ENCODE peak calls at places on chromosome 12, in eight cellular contexts. W, U, H, S, A, N, V and D are unnamed samples.

GRCh38 chr12:112185093-112185923 is 59.9 kb downstream of the TRAFD1 start:
- DNase-seq in W (no peak), U (no peak), H (no peak), N (no peak), S (peak), A (no peak), V (no peak), D (no peak)

GRCh38 chr12:561116-561705 is 101.5 kb downstream of the B4GALNT3 start:
- DNase-seq in W (no peak), H (no peak), V (no peak), U (no peak), S (no peak), N (no peak), A (no peak), D (no peak)

GRCh38 chr12:129404556-129404955 is 499.3 kb downstream of the TMEM132D start:
- DNase-seq in H (no peak), N (no peak), V (no peak), W (no peak), A (no peak), S (no peak), U (no peak), D (no peak)

GRCh38 chr12:56188786-56189335 is 422 bp downstream of the SMARCC2 start:
- DNase-seq in U (peak), H (peak), V (no peak), N (peak), S (no peak), W (no peak), A (no peak), D (no peak)

GRCh38 chr12:6919588-6919987 is 5.2 kb downstream of the ENO2 start:
- DNase-seq in V (no peak), N (no peak), U (no peak), S (no peak), W (no peak), H (peak), A (no peak), D (no peak)

GRCh38 chr12:11729008-11729407 is 79.5 kb downstream of the ETV6 start:
- DNase-seq in N (no peak), S (no peak), U (no peak), W (peak), V (no peak), A (no peak), H (no peak), D (no peak)

GRCh38 chr12:22252057-22252456 is 82.5 kb downstream of the ST8SIA1 start:
- DNase-seq in S (no peak), V (no peak), U (no peak), W (no peak), H (no peak), A (no peak), N (no peak), D (no peak)

GRCh38 chr12:113119980-113120669 is 15.4 kb downstream of the RASAL1 start:
- DNase-seq in V (peak), W (no peak), S (no peak), N (no peak), H (no peak), A (no peak), U (peak), D (no peak)

GRCh38 chr12:120496353-120497340 is 734 bp downstream of the DYNLL1 start:
- DNase-seq in H (peak), N (peak), V (peak), A (peak), S (peak), W (peak), U (peak), D (no peak)

GRCh38 chr12:13204428-13204827 is 7.9 kb downstream of the EMP1 start:
- DNase-seq in W (no peak), V (no peak), S (no peak), U (no peak), N (no peak), A (no peak), H (no peak), D (no peak)

GRCh38 chr12:49244161-49244560 is 20.7 kb upstream of the TUBA1C start:
- DNase-seq in V (no peak), N (no peak), A (no peak), U (no peak), W (no peak), S (no peak), H (no peak), D (no peak)

GRCh38 chr12:2930865-2931264 is 28.3 kb upstream of the TEAD4 start:
- DNase-seq in W (no peak), U (no peak), N (no peak), V (no peak), H (peak), S (no peak), A (no peak), D (no peak)

GRCh38 chr12:6542209-6543009 is 8.1 kb downstream of the GAPDH start:
- DNase-seq in W (peak), A (no peak), S (no peak), N (no peak), H (peak), V (no peak), U (no peak), D (no peak)

GRCh38 chr12:106519587-106519986 is 63.2 kb upstream of the RFX4 start:
- DNase-seq in W (no peak), S (no peak), N (no peak), V (no peak), A (peak), H (no peak), U (no peak), D (no peak)

GRCh38 chr12:64950899-64951298 is 126.5 kb downstream of the TBC1D30 start:
- DNase-seq in W (no peak), U (no peak), S (no peak), H (no peak), V (no peak), N (no peak), A (peak), D (no peak)

GRCh38 chr12:91954326-91954725 is 191.3 kb downstream of the BTG1 start:
- DNase-seq in W (peak), N (no peak), V (no peak), H (no peak), A (no peak), S (no peak), U (no peak), D (no peak)

GRCh38 chr12:1912580-1913376 is 5.7 kb downstream of the CACNA2D4 start:
- DNase-seq in H (no peak), S (peak), U (no peak), N (no peak), V (no peak), W (no peak), A (peak), D (no peak)

GRCh38 chr12:48185181-48185919 is 1.9 kb downstream of the CCDC184 start:
- DNase-seq in H (no peak), U (no peak), S (no peak), N (no peak), A (peak), V (no peak), W (no peak), D (no peak)

GRCh38 chr12:44947163-44947562 is 71.0 kb upstream of the NELL2 start:
- DNase-seq in H (no peak), S (no peak), N (no peak), U (no peak), W (no peak), V (no peak), A (no peak), D (no peak)

GRCh38 chr12:20426191-20426590 is 57.9 kb downstream of the PDE3A start:
- DNase-seq in H (peak), W (no peak), A (peak), V (no peak), N (no peak), S (no peak), U (no peak), D (peak)

GRCh38 chr12:85866929-85867776 is 6.9 kb upstream of the NTS start:
- DNase-seq in A (peak), W (peak), H (no peak), U (peak), S (no peak), N (peak), V (peak), D (peak)

GRCh38 chr12:32765906-32766305 is 10.2 kb upstream of the YARS2 start:
- DNase-seq in A (no peak), H (no peak), N (no peak), W (no peak), S (no peak), U (no peak), V (no peak), D (peak)

GRCh38 chr12:92619730-92620684 is 82.8 kb upstream of the PLEKHG7 start:
- DNase-seq in U (no peak), S (no peak), W (no peak), V (no peak), N (no peak), H (no peak), A (peak), D (no peak)

GRCh38 chr12:71125515-71125914 is 32.3 kb downstream of the TSPAN8 start:
- DNase-seq in U (no peak), V (no peak), H (no peak), W (no peak), A (no peak), N (no peak), S (no peak), D (no peak)

GRCh38 chr12:81759215-81759991 is at the start of gene PPFIA2:
- DNase-seq in W (peak), S (peak), H (peak), N (no peak), V (no peak), U (peak), A (no peak), D (no peak)

GRCh38 chr12:112479413-112479812 is 60.7 kb downstream of the PTPN11 start:
- DNase-seq in A (no peak), V (no peak), N (no peak), S (no peak), W (no peak), U (no peak), H (no peak), D (no peak)

GRCh38 chr12:77591959-77592358 is 238.7 kb upstream of the NAV3 start:
- DNase-seq in U (no peak), S (no peak), H (no peak), N (no peak), W (peak), A (no peak), V (no peak), D (no peak)

GRCh38 chr12:58069268-58069967 is 128.1 kb downstream of the ATP23 start:
- DNase-seq in H (no peak), N (no peak), U (no peak), W (no peak), V (peak), S (no peak), A (peak), D (peak)

GRCh38 chr12:3718100-3718499 is 34.8 kb downstream of the CRACR2A start:
- DNase-seq in H (no peak), S (no peak), U (no peak), V (no peak), A (no peak), N (no peak), W (no peak), D (no peak)

GRCh38 chr12:32134144-32134888 is 27.7 kb downstream of the BICD1 start:
- DNase-seq in W (no peak), H (no peak), U (no peak), A (peak), N (no peak), S (no peak), V (no peak), D (no peak)

GRCh38 chr12:63967358-63967757 is 122.9 kb downstream of the SRGAP1 start:
- DNase-seq in H (no peak), U (no peak), N (no peak), V (no peak), W (no peak), S (no peak), A (no peak), D (no peak)

GRCh38 chr12:3202734-3203446 is 125.7 kb downstream of the TSPAN9 start:
- DNase-seq in W (peak), U (peak), N (peak), S (no peak), V (peak), H (no peak), A (no peak), D (no peak)

GRCh38 chr12:100168562-100168961 is 25.9 kb upstream of the BLTP3B start:
- DNase-seq in N (no peak), V (no peak), S (no peak), A (no peak), W (no peak), U (no peak), H (no peak), D (no peak)

GRCh38 chr12:13576935-13577334 is 380.4 kb downstream of the EMP1 start:
- DNase-seq in S (no peak), A (no peak), W (no peak), H (no peak), U (no peak), V (no peak), N (no peak), D (no peak)

GRCh38 chr12:29103539-29103974 is 45.5 kb upstream of the FAR2 start:
- DNase-seq in N (no peak), H (no peak), U (no peak), A (no peak), V (no peak), W (no peak), S (no peak), D (no peak)

GRCh38 chr12:111741235-111741812 is 25.4 kb upstream of the ALDH2 start:
- DNase-seq in U (peak), N (no peak), V (no peak), S (no peak), H (no peak), A (no peak), W (peak), D (no peak)

GRCh38 chr12:67388331-67389163 is 119.4 kb downstream of the CAND1 start:
- DNase-seq in U (peak), V (no peak), W (no peak), S (no peak), N (peak), A (no peak), H (no peak), D (no peak)
- TF ChIP-seq CTCF in U (peak), V (no peak), W (peak), S (no peak), N (no peak), A (no peak), H (no peak), D (no peak)

GRCh38 chr12:103965590-103966407 is at the start of gene TDG:
- DNase-seq in V (peak), U (peak), H (peak), A (peak), S (peak), W (peak), N (peak), D (peak)
- TF ChIP-seq CTCF in V (no peak), U (no peak), H (no peak), A (no peak), S (no peak), W (no peak), N (no peak), D (peak)

DNA sequence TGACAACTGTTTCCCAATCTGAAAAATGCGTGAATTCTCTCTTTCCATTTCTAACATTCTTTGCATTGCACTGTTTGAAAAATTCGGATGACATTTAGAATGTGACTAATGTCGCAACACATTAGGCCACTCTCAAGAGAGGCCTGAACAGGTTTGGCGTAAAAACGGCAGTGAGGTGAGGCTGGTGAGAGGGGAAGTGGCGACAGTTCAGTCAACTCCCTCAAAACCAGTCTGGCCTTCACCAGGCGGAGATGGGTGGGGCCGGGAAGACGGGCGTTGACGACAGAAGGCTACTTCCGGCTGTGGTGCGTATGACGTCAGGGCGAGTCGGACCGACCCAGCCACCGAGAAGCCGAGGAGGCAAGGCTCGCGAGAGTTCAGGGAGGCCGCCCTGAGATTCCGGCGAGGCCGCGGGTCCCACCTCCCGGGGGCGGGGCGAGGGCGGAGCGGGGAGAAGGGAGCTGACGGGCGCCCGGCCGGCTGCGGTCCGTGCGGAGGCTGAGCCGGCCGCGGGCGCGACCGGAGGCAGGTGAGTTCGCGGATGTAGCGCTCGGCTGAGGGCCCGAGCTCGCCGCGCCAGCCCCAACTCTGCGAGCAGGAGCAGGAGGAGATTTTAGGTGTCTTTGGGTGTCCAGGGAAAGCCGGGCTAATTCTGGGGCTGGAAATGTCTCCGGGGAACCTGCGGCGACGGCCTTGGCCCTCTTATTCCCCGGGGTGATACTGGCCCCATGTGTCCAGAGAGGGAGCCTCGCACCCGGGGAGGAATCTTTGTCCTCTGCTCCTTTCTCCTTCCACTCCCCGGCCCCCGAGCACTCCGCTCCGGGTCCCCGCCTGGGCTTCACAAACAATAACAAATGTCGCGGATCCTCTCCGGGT is at the start of gene STK38L:
- DNase-seq in A (peak), S (peak), H (peak), V (peak), N (peak), W (peak), U (peak), D (peak)
- TF ChIP-seq CTCF in A (peak), S (no peak), H (no peak), V (peak), N (peak), W (no peak), U (no peak), D (peak)

GRCh38 chr12:104230304-104230703 is 14.7 kb downstream of the TXNRD1 start:
- DNase-seq in V (no peak), N (no peak), A (no peak), H (no peak), U (no peak), S (no peak), W (no peak), D (no peak)
- TF ChIP-seq CTCF in V (no peak), N (no peak), A (no peak), H (no peak), U (peak), S (no peak), W (no peak), D (no peak)

GRCh38 chr12:68038650-68039049 is 49.4 kb downstream of the IFNG-AS1 start:
- DNase-seq in N (no peak), H (no peak), S (no peak), V (no peak), A (no peak), U (no peak), W (no peak), D (no peak)

GRCh38 chr12:68037616-68038255 is 48.5 kb downstream of the IFNG-AS1 start:
- DNase-seq in A (no peak), H (no peak), V (no peak), W (no peak), N (no peak), U (no peak), S (no peak), D (no peak)

GRCh38 chr12:68043446-68043845 is 54.2 kb downstream of the IFNG-AS1 start:
- DNase-seq in U (no peak), H (no peak), A (no peak), V (no peak), W (no peak), S (no peak), N (no peak), D (no peak)

GRCh38 chr12:68042212-68042699 is 53.0 kb downstream of the IFNG-AS1 start:
- DNase-seq in W (no peak), A (peak), N (no peak), U (no peak), V (no peak), H (no peak), S (peak), D (no peak)

DNA sequence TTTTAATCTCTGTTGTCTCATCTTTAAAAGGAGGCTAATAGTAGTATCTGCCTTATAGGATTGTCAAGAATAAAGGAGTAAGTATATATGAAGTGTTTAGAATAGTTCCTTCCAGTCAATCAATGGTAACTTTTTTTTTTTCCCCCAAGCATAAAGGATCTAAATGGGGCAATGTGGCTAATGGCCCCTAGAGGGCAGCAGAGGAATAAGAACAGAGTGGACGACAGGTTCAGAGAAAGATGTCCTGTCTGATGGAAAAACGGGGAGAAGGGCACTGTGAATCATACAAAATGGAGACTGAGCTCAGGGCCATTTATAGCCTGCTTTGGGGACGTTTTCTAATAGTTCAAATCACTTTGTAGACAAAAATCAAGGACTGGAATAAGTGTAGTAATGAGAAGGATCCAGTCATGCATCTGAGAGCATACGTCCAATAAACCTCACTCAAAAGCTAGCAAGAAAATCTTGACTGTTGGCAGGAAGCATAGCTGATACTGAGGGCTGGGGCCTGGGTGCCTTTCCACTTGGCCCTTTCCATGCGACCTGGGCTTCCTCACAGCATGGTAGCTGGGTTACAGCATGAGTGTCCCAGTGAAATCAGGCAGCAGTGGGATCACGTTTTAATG is 51.3 kb downstream of the IFNG-AS1 start:
- DNase-seq in S (peak), W (peak), U (peak), H (peak), V (peak), N (peak), A (peak), D (peak)
- TF ChIP-seq CTCF in S (peak), W (peak), U (peak), H (peak), V (peak), N (peak), A (peak), D (peak)

GRCh38 chr12:10722502-10722904 is 620 bp downstream of the YBX3 start:
- DNase-seq in H (peak), W (peak), U (peak), S (peak), N (peak), V (peak), A (peak), D (no peak)
- TF ChIP-seq CTCF in H (no peak), W (no peak), U (no peak), S (peak), N (no peak), V (no peak), A (no peak), D (peak)

GRCh38 chr12:8559676-8560075 is 19.0 kb upstream of the CLEC4E start:
- DNase-seq in A (no peak), V (no peak), N (no peak), S (no peak), H (no peak), W (no peak), U (no peak), D (no peak)
- TF ChIP-seq CTCF in A (no peak), V (no peak), N (no peak), S (no peak), H (no peak), W (no peak), U (no peak), D (no peak)

GRCh38 chr12:131105351-131105735 is 151.6 kb downstream of the ADGRD1 start:
- DNase-seq in S (no peak), A (no peak), W (no peak), U (no peak), V (no peak), H (peak), N (no peak), D (no peak)
- TF ChIP-seq CTCF in S (no peak), A (no peak), W (no peak), U (no peak), V (no peak), H (no peak), N (no peak), D (no peak)

GRCh38 chr12:25984759-25985158 is 26.3 kb downstream of the RASSF8 start:
- DNase-seq in U (no peak), H (no peak), A (no peak), S (no peak), W (no peak), V (no peak), N (no peak), D (no peak)

GRCh38 chr12:25985296-25985992 is 27.0 kb downstream of the RASSF8 start:
- DNase-seq in N (no peak), A (no peak), U (no peak), V (no peak), W (no peak), H (no peak), S (no peak), D (no peak)

GRCh38 chr12:25981597-25981996 is 23.1 kb downstream of the RASSF8 start:
- DNase-seq in U (no peak), N (no peak), V (no peak), W (no peak), A (no peak), H (no peak), S (no peak), D (no peak)

GRCh38 chr12:25982416-25982815 is 23.9 kb downstream of the RASSF8 start:
- DNase-seq in W (no peak), N (no peak), V (no peak), A (no peak), S (no peak), U (no peak), H (no peak), D (no peak)

DNA sequence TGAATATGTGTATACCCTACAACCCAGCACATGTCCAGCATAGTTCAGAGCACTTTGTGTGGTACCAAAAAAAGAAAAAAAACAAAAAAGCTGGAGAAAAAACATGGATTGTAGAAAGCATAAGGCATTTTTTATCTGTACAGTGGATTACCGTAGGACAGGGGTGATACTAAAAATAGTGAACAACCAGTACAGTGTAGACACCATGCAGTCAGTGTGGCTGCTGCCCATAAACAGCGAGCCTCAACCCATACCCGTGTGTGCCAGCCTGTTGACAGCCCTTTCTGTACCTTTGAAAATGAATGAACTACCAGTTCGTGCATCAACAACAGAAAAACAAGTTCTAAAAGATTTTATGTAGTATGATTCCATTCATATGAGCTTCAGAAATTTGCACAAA is 25.1 kb downstream of the RASSF8 start:
- DNase-seq in H (no peak), N (no peak), A (no peak), W (no peak), V (no peak), S (no peak), U (no peak), D (no peak)
- TF ChIP-seq CTCF in H (no peak), N (no peak), A (no peak), W (no peak), V (no peak), S (no peak), U (no peak), D (no peak)